ENCODE peak calls at places on chromosome 2, in four cellular contexts. T is lower lobe of right lung, C is mammary epithelial cell, G is left lung. Z is an unnamed sample. For H3K36me3, the result is how much of the 10 kb centered on the place peaks cover.

GRCh38 chr2:60602828-60603532 is 49.5 kb upstream of the BCL11A start:
- DNase-seq in T (no peak), C (no peak), G (no peak), Z (no peak)

GRCh38 chr2:98751748-98752147 is 20.8 kb upstream of the MGAT4A start:
- DNase-seq in T (no peak), C (no peak), G (no peak), Z (no peak)

GRCh38 chr2:64348386-64349142 is 105.4 kb upstream of the LGALSL start:
- DNase-seq in T (no peak), C (no peak), G (no peak), Z (no peak)

GRCh38 chr2:58120626-58121229 is 74.1 kb downstream of the VRK2 start:
- DNase-seq in T (no peak), C (no peak), G (no peak), Z (no peak)

GRCh38 chr2:235458839-235459273 is 35.0 kb upstream of the AGAP1 start:
- DNase-seq in T (peak), C (peak), G (no peak), Z (no peak)

GRCh38 chr2:133063792-133064191 is 393.8 kb upstream of the LYPD1 start:
- DNase-seq in T (no peak), C (peak), G (no peak), Z (no peak)

GRCh38 chr2:64329848-64330247 is 124.1 kb upstream of the LGALSL start:
- DNase-seq in T (peak), C (peak), G (no peak), Z (no peak)

GRCh38 chr2:142533083-142533482 is 344.4 kb upstream of the KYNU start:
- DNase-seq in T (no peak), C (no peak), G (no peak), Z (no peak)

GRCh38 chr2:192500550-192501200 is 305.9 kb upstream of the TMEFF2 start:
- DNase-seq in T (no peak), C (peak), G (no peak), Z (peak)

GRCh38 chr2:6948081-6949008 is 31.1 kb downstream of the RNF144A start:
- DNase-seq in T (no peak), C (no peak), G (no peak), Z (no peak)

GRCh38 chr2:230650585-230651137 is 62.0 kb upstream of the CAB39 start:
- DNase-seq in T (no peak), C (no peak), G (no peak), Z (no peak)

GRCh38 chr2:215171151-215171550 is 32.7 kb upstream of the ABCA12 start:
- DNase-seq in T (no peak), C (peak), G (no peak), Z (no peak)

GRCh38 chr2:22520337-22521288 is 864.4 kb upstream of the KLHL29 start:
- DNase-seq in T (no peak), C (no peak), G (no peak), Z (no peak)

GRCh38 chr2:191927319-191927867 is 80.5 kb upstream of the CAVIN2 start:
- DNase-seq in T (peak), C (peak), G (no peak), Z (no peak)

GRCh38 chr2:172403402-172403801 is 24.0 kb upstream of the ITGA6 start:
- DNase-seq in T (no peak), C (peak), G (no peak), Z (no peak)

GRCh38 chr2:171763602-171764001 is 76.3 kb downstream of the DYNC1I2 start:
- DNase-seq in T (no peak), C (peak), G (no peak), Z (no peak)

DNA sequence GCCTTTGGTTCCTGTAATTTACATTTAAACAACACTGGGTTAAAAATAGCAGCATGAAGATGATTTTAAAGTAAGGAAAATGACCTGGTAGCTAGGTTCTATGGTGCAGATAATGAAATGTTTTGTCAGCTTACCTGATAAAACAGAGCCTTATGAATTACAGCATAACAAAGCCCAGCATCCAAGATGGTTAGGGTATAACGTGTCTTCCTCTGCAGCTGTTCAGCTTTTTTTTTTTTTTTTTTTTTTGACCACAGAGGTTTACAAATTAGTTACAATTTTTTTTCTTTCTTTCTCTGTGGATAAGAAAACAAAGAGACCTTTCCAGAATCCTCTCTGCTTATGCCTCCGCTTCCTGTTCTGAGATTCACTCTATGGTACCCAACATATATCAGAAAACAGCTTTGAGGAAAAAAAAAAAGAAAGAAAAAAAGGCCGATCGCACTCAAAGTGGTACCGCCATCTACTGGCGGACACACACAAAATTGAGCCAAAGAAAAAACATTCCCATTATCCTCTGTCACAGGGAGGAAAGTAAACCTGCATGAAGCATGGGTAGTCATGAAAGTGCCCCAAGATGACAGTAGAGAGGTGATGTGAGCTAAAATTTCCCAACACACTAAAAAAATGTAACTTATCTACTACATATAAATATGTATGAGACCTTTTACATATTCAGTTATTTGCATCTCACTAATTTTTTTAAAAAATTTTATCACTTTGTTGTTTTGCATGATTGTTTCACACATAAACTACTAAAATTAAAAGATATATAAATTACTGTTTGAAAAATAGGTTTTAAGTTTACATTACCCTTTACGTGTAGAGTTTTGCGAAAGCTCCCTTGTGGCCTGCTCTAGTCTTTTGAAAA is at the start of gene SCN3A:
- DNase-seq in T (no peak), C (peak), G (no peak), Z (no peak)
- H3K4me3 ChIP-seq in T (no peak), C (no peak), G (no peak), Z (no peak)

DNA sequence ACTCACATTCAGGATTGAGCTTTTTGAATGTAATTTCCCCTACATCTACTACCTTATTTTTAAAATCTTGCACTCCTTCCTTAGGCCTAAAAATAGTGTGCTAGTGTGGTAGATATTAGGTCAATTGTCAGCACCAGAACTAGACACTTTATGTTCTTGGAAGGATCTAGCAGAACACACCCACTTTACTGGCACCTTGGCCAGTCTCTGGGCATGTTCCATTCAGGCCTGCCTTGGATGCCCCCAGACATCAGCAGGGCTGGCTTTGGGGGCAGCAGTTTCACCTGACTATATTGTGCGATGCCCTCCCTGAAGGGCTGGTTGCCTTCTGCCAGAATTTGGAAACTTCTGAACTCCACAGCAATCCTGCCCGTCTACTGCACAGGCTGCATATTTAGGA is 15.3 kb upstream of the NFE2L2 start:
- DNase-seq in T (no peak), C (no peak), G (no peak), Z (no peak)
- H3K27ac ChIP-seq in T (no peak), C (no peak), G (no peak), Z (no peak)

DNA sequence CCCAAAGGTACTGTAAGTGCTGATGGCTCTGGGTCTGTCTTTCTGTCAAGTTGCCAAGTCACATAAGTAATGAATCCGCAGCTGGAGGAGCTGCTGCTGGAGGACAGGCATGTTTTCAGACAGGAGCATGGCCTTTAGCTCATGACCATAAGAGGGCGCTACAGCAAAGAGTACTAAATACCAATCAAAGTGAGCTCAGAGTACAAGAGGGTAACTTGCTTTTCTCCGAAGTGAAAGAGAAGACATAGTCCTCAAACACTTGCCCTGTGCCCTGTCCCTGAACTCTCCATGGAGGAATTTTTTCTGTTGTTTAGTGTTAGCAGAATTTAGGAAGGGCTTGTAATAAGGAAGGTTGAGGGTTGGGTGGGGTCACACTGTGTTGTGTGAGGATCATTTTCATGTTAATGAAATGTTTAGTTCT is 58.0 kb upstream of the EML6 start:
- DNase-seq in T (no peak), C (no peak), G (no peak), Z (no peak)
- H3K36me3 ChIP-seq in T (half or more), C (under half), G (half or more), Z (under half)

DNA sequence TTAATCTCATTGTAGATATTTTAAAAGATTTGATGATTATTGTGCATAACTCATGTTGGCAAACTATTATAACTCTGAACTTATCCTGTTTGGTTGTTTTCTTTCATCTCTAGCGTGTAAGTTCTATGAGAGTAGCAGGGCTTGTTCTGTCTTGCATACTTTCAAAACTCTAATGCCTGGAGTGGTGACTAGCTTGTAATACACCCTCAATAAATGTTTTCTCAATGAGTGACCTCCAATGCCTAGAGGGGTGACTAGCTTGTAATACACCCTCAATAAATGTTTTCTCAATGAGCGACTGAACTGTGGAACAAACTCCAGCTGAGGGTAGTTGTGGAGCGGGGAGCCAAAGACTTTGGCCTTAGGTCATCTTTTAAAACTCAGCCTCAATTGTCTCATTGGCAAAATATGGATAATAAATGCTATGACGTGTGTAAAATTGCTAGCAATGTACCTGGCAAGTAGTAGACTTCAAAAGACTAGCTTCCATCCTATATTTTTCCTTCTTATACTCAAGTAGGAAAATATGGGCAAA is 1.8 kb downstream of the GPD2 start:
- DNase-seq in T (no peak), C (peak), G (no peak), Z (no peak)
- H3K4me3 ChIP-seq in T (peak), C (peak), G (peak), Z (peak)